ENCODE peak calls at places on chromosomes 3 and 15, in four cellular contexts. P, V, E and N are unnamed samples.
A peak's percentile ranks its signal among the peaks of the same experiment; 100 is the strongest.

GRCh38 chr3:46187876-46188275 is 20.2 kb downstream of the CCR1 start:
- DNase-seq in V (peak; percentile 82), E (no peak), P (peak; percentile 78), N (no peak)

GRCh38 chr3:46479696-46480095 is 15.0 kb upstream of the LTF start:
- DNase-seq in P (no peak), V (no peak), E (no peak), N (no peak)

GRCh38 chr3:153285194-153285641 is 123.2 kb downstream of the RAP2B start:
- DNase-seq in P (peak; percentile 14), V (no peak), E (no peak), N (no peak)

GRCh38 chr15:91124155-91124554 is 24.1 kb downstream of the SV2B start:
- DNase-seq in V (no peak), E (no peak), P (no peak), N (no peak)

GRCh38 chr3:139241783-139242182 is 102.0 kb upstream of the MRPS22 start:
- DNase-seq in P (no peak), V (no peak), E (no peak), N (no peak)

GRCh38 chr15:60408438-60409105 is 10.8 kb upstream of the ANXA2 start:
- DNase-seq in E (no peak), V (no peak), P (peak; percentile 75), N (no peak)

GRCh38 chr15:64897345-64897985 is 14.2 kb upstream of the ANKDD1A start:
- DNase-seq in E (no peak), V (no peak), P (peak; percentile 82), N (no peak)

GRCh38 chr15:80199869-80200268 is 47.1 kb downstream of the FAH start:
- DNase-seq in E (peak; percentile 16), V (no peak), P (no peak), N (no peak)

GRCh38 chr15:41494190-41494921 is 682 bp downstream of the ITPKA start:
- DNase-seq in E (no peak), P (no peak), V (no peak), N (no peak)

GRCh38 chr15:48897144-48897814 is 19.3 kb downstream of the EID1 start:
- DNase-seq in P (peak; percentile 56), E (no peak), V (no peak), N (peak; percentile 18)

GRCh38 chr15:67755936-67756335 is 69.4 kb upstream of the SKOR1 start:
- DNase-seq in E (no peak), P (no peak), V (no peak), N (no peak)

GRCh38 chr15:29934251-29934650 is 112.0 kb upstream of the TJP1 start:
- DNase-seq in E (no peak), V (no peak), P (peak; percentile 89), N (no peak)

GRCh38 chr3:153704115-153704514 is 417.1 kb upstream of the ARHGEF26 start:
- DNase-seq in V (no peak), E (no peak), P (no peak), N (no peak)

GRCh38 chr3:188490416-188490815 is 336.5 kb downstream of the LPP start:
- DNase-seq in V (no peak), E (no peak), P (no peak), N (no peak)

GRCh38 chr3:100777271-100777670 is 68.0 kb downstream of the TFG start:
- DNase-seq in V (no peak), P (peak; percentile 42), E (no peak), N (peak; percentile 29)

GRCh38 chr15:62658498-62658897 is 384.0 kb upstream of the TPM1 start:
- DNase-seq in V (no peak), E (no peak), P (no peak), N (no peak)

GRCh38 chr3:156230291-156230900 is 110.0 kb downstream of the KCNAB1 start:
- DNase-seq in E (no peak), P (no peak), V (no peak), N (no peak)

DNA sequence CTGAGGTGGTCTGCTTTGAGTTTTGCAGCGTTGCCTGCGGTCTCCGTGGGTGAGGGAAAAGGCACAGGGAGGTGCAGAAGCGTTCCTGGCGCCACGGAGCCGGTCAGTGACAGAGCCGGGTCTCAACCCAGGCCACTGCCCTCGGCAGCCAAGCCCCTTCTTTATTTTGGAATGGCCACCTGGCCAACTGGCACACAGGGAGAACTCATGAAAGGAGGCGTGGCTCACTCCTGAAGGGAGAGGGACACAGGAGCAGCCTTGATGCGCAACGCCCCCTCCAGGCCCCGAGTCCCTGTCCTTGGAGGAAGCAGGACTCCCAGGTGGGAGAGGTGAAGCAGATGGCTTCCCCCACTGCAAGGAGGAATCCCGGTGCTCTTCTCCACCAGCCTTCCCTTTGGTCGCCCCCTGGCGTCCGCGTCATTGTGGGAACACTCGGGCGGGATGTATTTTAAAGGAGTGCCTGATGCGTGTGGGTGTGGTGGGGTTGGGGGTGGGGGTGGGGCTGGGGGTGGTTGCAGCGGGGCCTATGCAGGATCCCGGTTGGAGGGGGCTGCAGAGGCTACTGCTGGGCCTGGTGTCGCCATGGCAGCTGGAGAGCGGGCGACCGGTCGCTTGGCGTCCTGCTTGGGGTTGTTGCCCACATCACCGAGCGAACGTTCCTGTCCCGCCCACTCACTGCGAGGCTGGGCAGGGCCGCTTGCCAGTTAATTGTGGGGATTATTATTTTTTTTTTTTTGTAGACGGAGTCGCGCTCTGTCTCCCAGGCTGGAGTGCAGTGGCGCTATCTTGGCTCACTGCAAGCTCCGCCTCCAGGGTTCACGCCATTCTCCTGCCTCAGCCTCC is 32.6 kb downstream of the APBA2 start:
- DNase-seq in P (no peak), E (no peak), V (no peak), N (no peak)
- TF ChIP-seq CTCF in P (no peak), E (no peak), V (no peak), N (no peak)

DNA sequence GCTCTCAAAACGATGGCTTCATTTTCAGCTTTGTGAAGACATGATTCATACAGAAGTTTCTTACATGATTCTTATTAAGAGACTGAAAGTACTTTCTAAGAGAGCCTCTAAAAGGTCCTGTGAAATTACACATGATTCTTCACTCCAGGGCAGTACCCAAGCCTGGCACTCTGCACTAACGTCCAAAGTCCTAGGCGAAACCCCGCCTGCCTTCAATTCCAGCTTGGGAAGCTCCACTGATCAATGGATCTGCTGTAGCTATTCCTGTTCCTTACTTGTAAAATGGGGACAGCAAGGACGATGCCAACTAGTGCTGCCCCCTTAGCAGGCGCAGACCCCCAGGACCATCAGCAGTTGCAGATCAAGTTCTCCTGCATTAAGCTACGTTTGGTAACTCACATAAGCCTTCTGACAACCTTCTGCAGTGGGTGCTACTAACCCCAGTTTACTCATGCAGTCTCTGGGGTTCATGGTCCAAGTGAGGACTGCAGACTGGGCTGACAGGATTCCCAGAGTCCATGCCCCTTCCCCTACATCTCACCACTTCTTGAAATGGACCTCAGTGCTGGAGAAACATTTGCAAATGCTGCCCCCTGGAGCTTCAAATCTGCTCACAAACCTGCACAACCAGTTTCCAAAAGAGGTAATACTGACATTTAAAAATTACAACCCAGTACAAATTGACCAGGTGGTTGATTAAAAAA is 10.6 kb downstream of the CHCHD4 start:
- DNase-seq in P (no peak), V (no peak), E (no peak), N (no peak)
- TF ChIP-seq CTCF in P (no peak), V (no peak), E (no peak), N (no peak)

DNA sequence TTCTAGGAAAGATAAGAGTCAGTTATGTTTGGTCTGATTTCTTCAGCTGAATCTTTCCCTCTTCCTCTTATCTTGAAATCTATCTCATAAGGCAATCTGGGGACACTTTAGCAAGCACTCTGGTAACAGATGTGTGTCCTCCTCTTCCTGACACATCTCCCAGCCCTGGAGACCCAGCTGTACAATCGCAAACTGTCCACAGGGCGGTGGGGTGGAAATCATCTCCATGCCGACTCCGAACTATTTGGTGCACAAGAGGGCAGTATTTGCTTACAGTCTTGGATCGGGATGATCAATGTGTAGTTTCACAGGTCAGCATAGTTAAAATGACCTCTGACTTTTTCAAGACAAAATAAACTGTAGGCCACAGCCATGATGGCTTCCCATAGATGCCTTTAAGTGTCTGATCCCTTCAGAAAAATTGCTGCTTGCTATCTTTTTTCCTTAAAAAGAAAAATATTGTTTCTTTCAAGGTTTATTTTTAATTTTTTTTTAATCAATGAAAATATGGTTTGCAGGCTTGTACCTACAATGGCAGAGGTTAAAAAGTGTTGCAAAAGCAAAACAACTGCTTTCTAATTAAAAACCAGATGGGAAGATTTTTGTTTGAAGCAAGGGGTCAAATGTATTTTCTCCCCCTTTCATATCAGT is 17.7 kb downstream of the EEFSEC start:
- DNase-seq in V (no peak), P (peak; percentile 83), E (no peak), N (peak; percentile 52)
- TF ChIP-seq CTCF in V (peak; percentile 89), P (peak; percentile 91), E (peak; percentile 31), N (peak; percentile 92)

GRCh38 chr3:113339616-113340244 is 101.6 kb downstream of the CFAP44 start:
- DNase-seq in V (no peak), P (no peak), E (no peak), N (no peak)
- TF ChIP-seq CTCF in V (no peak), P (peak; percentile 11), E (no peak), N (peak; percentile 14)

GRCh38 chr3:56980798-56981390 is 79.6 kb upstream of the SPATA12 start:
- DNase-seq in V (peak; percentile 93), E (peak; percentile 83), P (peak; percentile 98), N (peak; percentile 99)
- TF ChIP-seq CTCF in V (no peak), E (no peak), P (no peak), N (no peak)

GRCh38 chr3:193945126-193945525 is 190.8 kb upstream of the HES1 start:
- DNase-seq in E (no peak), V (no peak), P (no peak), N (no peak)
- TF ChIP-seq CTCF in E (no peak), V (no peak), P (no peak), N (no peak)